ENCODE peak calls at places on chromosomes 11 and 22, in eight cellular contexts. F is CD8-positive, alpha-beta T cell; I is A549; B is RWPE2; M is astrocyte; C is adrenal gland; W is Peyer's patch; R is GM12878. D is an unnamed sample. For H3K4me1, the result is how much of the 10 kb centered on the place peaks cover.

GRCh38 chr11:117071344-117071787 is 26.9 kb downstream of the SIK3 start:
- DNase-seq in R (no peak), W (no peak), M (no peak), C (peak), B (no peak), I (no peak), F (no peak), D (peak)

GRCh38 chr11:74577624-74578396 is 14.6 kb upstream of the POLD3 start:
- DNase-seq in R (no peak), I (no peak), B (no peak), F (no peak), W (no peak), C (no peak), M (no peak), D (peak)

GRCh38 chr22:50434849-50435700 is 39.8 kb downstream of the SBF1 start:
- DNase-seq in M (no peak), F (no peak), R (no peak), W (no peak), B (peak), I (no peak), C (peak), D (no peak)

GRCh38 chr22:38266120-38266519 is 6.7 kb downstream of the TMEM184B start:
- DNase-seq in M (no peak), F (no peak), W (no peak), B (no peak), I (no peak), C (peak), R (no peak), D (peak)

GRCh38 chr22:41725510-41726110 is 26.3 kb downstream of the MEI1 start:
- DNase-seq in R (no peak), B (no peak), F (no peak), M (no peak), I (no peak), C (no peak), W (no peak), D (no peak)

GRCh38 chr11:92222701-92223100 is 1.9 kb upstream of the FAT3 start:
- DNase-seq in R (no peak), F (no peak), I (no peak), B (no peak), M (no peak), C (no peak), W (no peak), D (no peak)

GRCh38 chr11:68855205-68855978 is 13.7 kb upstream of the CPT1A start:
- DNase-seq in B (no peak), I (no peak), F (peak), C (no peak), W (peak), R (no peak), M (peak), D (no peak)

GRCh38 chr11:110362916-110363574 is 66.6 kb upstream of the RDX start:
- DNase-seq in I (no peak), R (no peak), C (no peak), B (no peak), F (no peak), W (no peak), M (no peak), D (peak)

GRCh38 chr11:59463176-59463575 is 6.4 kb downstream of the OR4D6 start:
- DNase-seq in F (no peak), I (no peak), C (no peak), R (no peak), M (no peak), B (no peak), W (no peak), D (peak)

GRCh38 chr11:109015283-109015682 is 350.4 kb downstream of the DDX10 start:
- DNase-seq in F (no peak), C (no peak), R (no peak), W (no peak), I (no peak), B (no peak), M (peak), D (no peak)

GRCh38 chr22:35054064-35054463 is 11.9 kb upstream of the ISX start:
- DNase-seq in R (no peak), C (no peak), B (no peak), W (no peak), I (no peak), F (no peak), M (no peak), D (no peak)

GRCh38 chr22:32355760-32356159 is 1.9 kb upstream of the RFPL3 start:
- DNase-seq in F (no peak), B (no peak), M (no peak), R (no peak), I (no peak), W (no peak), C (no peak), D (no peak)

GRCh38 chr22:41799486-41800347 is 762 bp upstream of the CCDC134 start:
- DNase-seq in I (no peak), W (peak), R (no peak), C (peak), B (no peak), F (no peak), M (no peak), D (peak)

GRCh38 chr11:119835804-119836203 is 106.8 kb upstream of the NECTIN1 start:
- DNase-seq in R (no peak), M (no peak), B (no peak), I (no peak), W (no peak), C (no peak), F (no peak), D (no peak)

GRCh38 chr11:107856981-107857517 is 1.5 kb downstream of the SLC35F2 start:
- DNase-seq in F (no peak), W (peak), B (no peak), C (no peak), M (no peak), I (no peak), R (no peak), D (no peak)

GRCh38 chr11:113690619-113691569 is 15.2 kb downstream of the TMPRSS5 start:
- DNase-seq in B (peak), C (peak), R (no peak), W (peak), F (no peak), I (peak), M (peak), D (no peak)

GRCh38 chr11:14312736-14313438 is 46.1 kb downstream of the RRAS2 start:
- DNase-seq in F (no peak), I (no peak), C (no peak), M (peak), B (no peak), R (no peak), W (no peak), D (no peak)

GRCh38 chr11:1050581-1051355 is 14.2 kb upstream of the MUC6 start:
- DNase-seq in W (peak), R (no peak), C (peak), B (peak), I (peak), M (no peak), F (peak), D (peak)

GRCh38 chr11:19060629-19061028 is at the start of gene MRGPRX2:
- DNase-seq in F (no peak), B (no peak), I (no peak), C (no peak), R (no peak), M (no peak), W (no peak), D (no peak)

GRCh38 chr22:38734203-38735100 is 21.3 kb downstream of the SUN2 start:
- DNase-seq in B (no peak), F (peak), I (no peak), M (no peak), C (no peak), W (peak), R (no peak), D (no peak)

GRCh38 chr22:38505595-38506117 is 455 bp downstream of the DDX17 start:
- DNase-seq in F (no peak), M (peak), W (peak), I (peak), R (no peak), B (no peak), C (peak), D (peak)

GRCh38 chr11:115201121-115201792 is 303.0 kb downstream of the CADM1 start:
- DNase-seq in M (peak), R (no peak), C (no peak), F (no peak), B (no peak), W (no peak), I (no peak), D (no peak)

GRCh38 chr11:111183706-111184105 is 61.8 kb upstream of the POU2AF2 start:
- DNase-seq in F (no peak), I (no peak), R (no peak), B (no peak), M (no peak), C (no peak), W (no peak), D (no peak)

GRCh38 chr22:30290318-30290678 is 993 bp upstream of the CASTOR1 start:
- DNase-seq in C (no peak), M (no peak), R (no peak), I (no peak), F (no peak), B (no peak), W (no peak), D (no peak)

GRCh38 chr11:3161309-3161708 is 3.8 kb downstream of the OSBPL5 start:
- DNase-seq in F (no peak), M (no peak), R (no peak), C (peak), B (no peak), W (peak), I (no peak), D (no peak)

GRCh38 chr11:406796-407650 is 7.8 kb downstream of the SIGIRR start:
- DNase-seq in I (peak), F (peak), R (peak), M (peak), C (peak), B (peak), W (peak), D (peak)

GRCh38 chr11:71209181-71209580 is 43.2 kb downstream of the SHANK2 start:
- DNase-seq in F (no peak), C (peak), B (peak), R (no peak), W (no peak), I (no peak), M (no peak), D (no peak)

GRCh38 chr11:11179239-11179638 is 173.8 kb downstream of the CSNK2A3 start:
- DNase-seq in B (no peak), W (no peak), M (peak), R (no peak), C (peak), F (no peak), I (peak), D (no peak)

GRCh38 chr22:37075046-37075445 is 23.5 kb downstream of the KCTD17 start:
- DNase-seq in R (no peak), B (no peak), I (no peak), W (no peak), F (no peak), M (no peak), C (no peak), D (no peak)

GRCh38 chr22:17744430-17744829 is 29.8 kb downstream of the BID start:
- DNase-seq in C (no peak), F (no peak), R (no peak), I (no peak), W (no peak), M (no peak), B (no peak), D (no peak)

DNA sequence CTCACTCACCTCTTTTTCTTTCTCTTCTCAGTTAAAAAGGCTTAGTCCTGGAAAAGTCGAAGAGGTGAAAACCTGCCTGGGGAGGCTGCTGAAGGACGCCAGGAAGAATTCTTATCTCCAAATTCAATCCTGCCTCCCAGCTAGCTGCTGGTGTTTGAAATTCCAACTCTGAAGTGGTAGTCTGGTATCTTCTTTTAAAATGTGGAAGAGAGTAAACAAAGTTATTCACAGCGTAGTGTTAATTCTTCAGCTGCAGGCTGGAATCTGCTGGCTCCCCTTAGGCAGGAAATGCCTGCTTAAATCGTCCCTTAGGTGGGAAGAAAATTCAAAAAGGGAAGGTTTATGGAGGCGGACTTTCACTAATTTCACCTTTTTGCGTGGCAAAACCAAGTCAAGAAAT is 439.0 kb upstream of the CCDC90B start:
- DNase-seq in W (no peak), R (no peak), I (no peak), B (no peak), C (no peak), F (no peak), M (no peak), D (no peak)
- H3K4me3 ChIP-seq in W (no peak), R (peak), I (no peak), B (no peak), C (no peak), F (no peak), M (no peak), D (no peak)

DNA sequence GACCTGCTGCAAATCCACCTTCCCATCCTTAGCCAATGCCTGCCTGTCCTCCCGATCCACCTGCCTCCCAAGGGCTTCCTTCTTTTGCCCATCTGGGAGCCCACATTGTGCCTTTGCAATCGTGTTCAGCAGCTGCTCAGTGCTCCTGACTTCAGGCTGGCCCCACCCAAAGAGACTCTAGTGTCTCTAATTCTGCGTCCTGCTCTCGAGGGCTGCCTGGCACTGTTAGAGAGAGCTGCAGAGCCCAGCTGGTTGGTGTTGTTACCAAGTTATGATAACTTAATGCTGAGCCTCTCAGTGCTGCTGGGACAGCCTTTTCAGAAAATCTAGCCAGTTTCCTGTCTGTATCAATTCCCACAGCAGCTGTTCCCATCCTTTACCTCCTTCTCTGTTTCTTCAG is 69.1 kb downstream of the MICAL2 start:
- DNase-seq in R (no peak), I (no peak), B (no peak), W (no peak), F (no peak), C (no peak), M (no peak), D (no peak)
- H3K4me1 ChIP-seq in R (under half), I (half or more), B (half or more), W (under half), F (under half), C (under half), M (half or more), D (half or more)

GRCh38 chr22:24162377-24162927 is 18.8 kb upstream of the SUSD2 start:
- DNase-seq in C (no peak), F (no peak), W (no peak), R (no peak), I (no peak), B (no peak), M (no peak), D (no peak)
- TF ChIP-seq CTCF in C (no peak), F (no peak), W (no peak), R (no peak), I (no peak), B (no peak), M (no peak), D (no peak)

GRCh38 chr11:78042858-78043257 is 19.8 kb upstream of the KCTD14 start:
- DNase-seq in M (no peak), I (no peak), B (no peak), W (no peak), F (no peak), C (no peak), R (no peak), D (no peak)

GRCh38 chr11:78046486-78046854 is 17.2 kb upstream of the THRSP start:
- DNase-seq in R (no peak), I (no peak), B (no peak), W (no peak), F (no peak), C (no peak), M (no peak), D (no peak)

GRCh38 chr11:78044706-78045105 is 19.0 kb upstream of the THRSP start:
- DNase-seq in M (no peak), B (no peak), C (no peak), I (no peak), R (no peak), W (peak), F (no peak), D (no peak)

GRCh38 chr11:78048561-78048960 is 15.1 kb upstream of the THRSP start:
- DNase-seq in F (no peak), M (no peak), W (no peak), C (no peak), B (no peak), I (no peak), R (no peak), D (no peak)

GRCh38 chr11:78045851-78046485 is 17.7 kb upstream of the THRSP start:
- DNase-seq in B (no peak), R (no peak), W (peak), F (peak), I (peak), M (peak), C (peak), D (peak)
- H3K4me3 ChIP-seq in B (peak), R (peak), W (peak), F (peak), I (peak), M (peak), C (peak), D (no peak)

GRCh38 chr11:76860539-76861475 is at the start of gene ACER3:
- DNase-seq in B (peak), W (peak), F (peak), M (peak), R (peak), I (peak), C (peak), D (peak)
- H3K4me1 ChIP-seq in B (under half), W (under half), F (under half), M (under half), R (under half), I (under half), C (under half), D (under half)

GRCh38 chr22:20771918-20772625 is 1.8 kb upstream of the SERPIND1 start:
- DNase-seq in C (no peak), R (no peak), B (no peak), W (no peak), M (no peak), I (no peak), F (no peak), D (peak)
- TF ChIP-seq CTCF in C (no peak), R (no peak), B (no peak), W (no peak), M (peak), I (no peak), F (no peak), D (no peak)

GRCh38 chr11:125170001-125170405 is 5.5 kb downstream of the PKNOX2 start:
- DNase-seq in C (no peak), B (peak), R (no peak), W (no peak), I (no peak), F (no peak), M (no peak), D (no peak)
- H3K4me3 ChIP-seq in C (no peak), B (no peak), R (no peak), W (no peak), I (no peak), F (no peak), M (peak), D (no peak)